ENCODE peak calls at places on chromosomes 1 and 21, in ten cellular contexts. W, H, P, R, Y, D, J, E, X and I are unnamed samples.
A peak's percentile ranks its signal among the peaks of the same experiment; 100 is the strongest.

GRCh38 chr21:32096411-32096810 is 182.4 kb downstream of the MIS18A start:
- DNase-seq in J (peak; percentile 27), Y (no peak), X (peak; percentile 15), H (peak; percentile 68), W (peak; percentile 25), R (peak; percentile 38), E (no peak), P (peak; percentile 62), D (no peak), I (peak; percentile 44)

GRCh38 chr1:34128186-34128889 is 36.7 kb downstream of the CSMD2 start:
- DNase-seq in R (no peak), J (no peak), W (no peak), D (no peak), X (no peak), P (no peak), H (no peak), E (no peak), Y (no peak), I (no peak)

GRCh38 chr1:41698916-41699860 is 214.7 kb upstream of the EDN2 start:
- DNase-seq in P (no peak), D (no peak), E (peak; percentile 53), X (no peak), W (no peak), R (peak; percentile 81), J (peak; percentile 99), H (no peak), Y (no peak), I (peak; percentile 77)

GRCh38 chr1:47409311-47410085 is 6.6 kb upstream of the FOXE3 start:
- DNase-seq in W (no peak), X (no peak), H (no peak), R (no peak), E (no peak), D (peak; percentile 78), Y (no peak), P (no peak), J (no peak), I (no peak)

GRCh38 chr1:247079141-247079874 is 697 bp upstream of the ZNF670 start:
- DNase-seq in D (no peak), X (no peak), P (peak; percentile 26), E (peak; percentile 30), J (no peak), W (no peak), R (no peak), Y (no peak), H (peak; percentile 55), I (no peak)

GRCh38 chr1:153520818-153521476 is 14.8 kb downstream of the S100A6 start:
- DNase-seq in D (no peak), R (no peak), X (peak; percentile 46), E (no peak), H (no peak), P (no peak), J (no peak), W (no peak), Y (no peak), I (no peak)

GRCh38 chr1:183487686-183488442 is 15.6 kb downstream of the SMG7 start:
- DNase-seq in J (no peak), R (no peak), X (no peak), D (no peak), P (no peak), E (no peak), H (no peak), Y (no peak), W (no peak), I (no peak)

GRCh38 chr1:115620950-115621349 is 20.8 kb upstream of the VANGL1 start:
- DNase-seq in P (no peak), H (no peak), D (no peak), Y (no peak), W (no peak), X (no peak), E (no peak), R (no peak), J (no peak), I (no peak)

DNA sequence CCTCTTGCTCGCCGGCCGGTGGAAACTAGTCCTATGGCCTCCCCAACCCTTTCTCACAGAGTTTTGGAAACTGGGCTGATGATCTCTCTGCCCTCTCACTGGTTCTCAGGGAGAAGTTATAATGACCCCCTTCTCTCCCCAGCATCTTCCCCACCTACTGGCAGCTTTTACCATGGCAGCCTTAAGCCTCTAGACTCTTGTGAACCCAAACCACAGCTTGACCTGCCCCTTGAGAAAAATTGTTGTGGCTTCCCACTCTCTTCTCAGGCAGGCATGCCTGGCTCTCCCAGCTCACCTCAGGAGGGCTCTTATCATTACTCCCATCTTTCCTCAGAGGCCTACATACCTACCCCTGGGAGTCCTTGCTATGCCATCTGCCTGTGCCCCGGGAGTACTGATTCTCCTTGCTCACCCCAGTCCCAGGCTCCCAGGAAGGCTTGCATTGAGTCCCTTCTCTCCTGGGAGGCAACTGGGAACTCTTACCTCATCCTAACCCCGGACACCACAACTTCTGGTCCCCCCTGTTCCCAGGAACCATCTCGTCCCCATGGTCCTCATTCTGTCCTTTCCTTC is 1.6 kb downstream of the NSUN4 start:
- DNase-seq in X (peak; percentile 23), R (peak; percentile 40), Y (no peak), D (peak; percentile 50), W (peak; percentile 16), P (peak; percentile 15), J (peak; percentile 40), E (peak; percentile 58), H (no peak), I (peak; percentile 65)
- TF ChIP-seq CTCF in X (peak; percentile 40), R (peak; percentile 42), Y (peak; percentile 15), D (peak; percentile 34), W (peak; percentile 23), P (peak; percentile 36), J (peak; percentile 45), E (peak; percentile 41), H (peak; percentile 50), I (no peak)

GRCh38 chr1:145916745-145917144 is 1.8 kb downstream of the PEX11B start:
- DNase-seq in E (no peak), R (no peak), H (no peak), J (no peak), P (no peak), W (no peak), X (peak; percentile 26), Y (no peak), D (peak; percentile 20), I (no peak)

GRCh38 chr1:145918144-145918991 is at the start of gene PEX11B:
- DNase-seq in D (peak; percentile 90), Y (peak; percentile 90), J (peak; percentile 93), R (peak; percentile 91), H (peak; percentile 88), E (peak; percentile 89), P (peak; percentile 89), W (peak; percentile 89), X (peak; percentile 86), I (peak; percentile 93)

GRCh38 chr1:145922266-145922665 is 3.7 kb upstream of the PEX11B start:
- DNase-seq in D (no peak), H (no peak), P (no peak), W (no peak), E (no peak), R (no peak), J (no peak), Y (no peak), X (no peak), I (no peak)

GRCh38 chr1:145917595-145917994 is 922 bp downstream of the PEX11B start:
- DNase-seq in H (no peak), X (no peak), E (no peak), P (no peak), D (no peak), W (no peak), J (no peak), R (no peak), Y (no peak), I (no peak)

GRCh38 chr1:145918992-145919939 is 749 bp upstream of the PEX11B start:
- DNase-seq in R (peak; percentile 42), Y (peak; percentile 59), E (peak; percentile 31), H (peak; percentile 64), P (peak; percentile 62), J (peak; percentile 78), X (peak; percentile 82), W (peak; percentile 51), D (peak; percentile 65), I (peak; percentile 52)
- TF ChIP-seq CTCF in R (no peak), Y (no peak), E (no peak), H (no peak), P (no peak), J (peak; percentile 5), X (no peak), W (no peak), D (no peak), I (no peak)

DNA sequence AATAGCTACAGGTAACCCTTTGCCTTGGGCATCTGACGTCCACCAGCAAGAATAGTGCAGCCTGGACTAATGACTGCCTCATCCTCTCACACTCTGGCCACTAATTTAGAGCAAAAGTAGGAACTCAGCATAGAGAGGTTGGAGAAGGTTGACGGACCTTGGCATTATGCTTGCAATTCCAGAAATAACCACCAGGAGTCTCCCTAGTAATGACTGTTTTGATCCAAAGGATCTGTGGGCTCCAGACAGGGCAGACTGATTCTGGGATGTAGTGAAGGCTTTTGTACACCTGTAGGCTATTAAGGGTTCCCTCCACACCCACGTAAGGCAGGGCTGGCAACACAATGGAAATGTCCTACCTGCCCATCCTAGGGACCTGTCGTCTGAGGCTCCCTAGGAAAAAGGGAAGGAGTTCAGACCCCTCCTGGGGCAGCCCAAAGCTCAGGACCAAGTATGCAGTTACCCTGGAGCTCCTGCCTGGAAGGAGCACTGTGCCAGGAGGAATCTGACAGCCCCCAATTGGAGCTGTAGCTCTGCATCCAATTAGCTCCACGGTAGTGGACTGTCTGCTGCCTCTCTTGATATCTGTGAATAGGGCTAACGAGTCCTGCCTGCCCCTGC is 91.0 kb upstream of the TMEM51 start:
- DNase-seq in H (no peak), E (no peak), X (peak; percentile 66), J (peak; percentile 20), W (no peak), P (peak; percentile 39), R (no peak), D (no peak), Y (no peak), I (no peak)
- TF ChIP-seq CTCF in H (peak; percentile 78), E (peak; percentile 35), X (peak; percentile 73), J (peak; percentile 78), W (peak; percentile 51), P (peak; percentile 61), R (no peak), D (peak; percentile 61), Y (peak; percentile 30), I (peak; percentile 5)

GRCh38 chr1:1311107-1312104 is 3.0 kb downstream of the PUSL1 start:
- DNase-seq in P (no peak), D (no peak), E (no peak), X (no peak), Y (no peak), J (no peak), W (no peak), R (no peak), H (no peak), I (no peak)

GRCh38 chr1:1307908-1308755 is at the start of the genes ACAP3 and PUSL1:
- DNase-seq in E (peak; percentile 100), J (peak; percentile 94), R (peak; percentile 98), W (peak; percentile 86), D (peak; percentile 91), Y (peak; percentile 92), X (peak; percentile 97), P (peak; percentile 96), H (peak; percentile 83), I (peak; percentile 99)

GRCh38 chr1:1308756-1309524 is 543 bp downstream of the PUSL1 start:
- DNase-seq in D (no peak), R (no peak), W (peak; percentile 49), P (peak; percentile 42), Y (peak; percentile 36), E (peak; percentile 59), J (peak; percentile 35), H (peak; percentile 51), X (peak; percentile 50), I (no peak)

GRCh38 chr1:1310476-1311053 is 2.2 kb downstream of the PUSL1 start:
- DNase-seq in X (no peak), W (no peak), Y (no peak), E (no peak), H (no peak), D (no peak), J (no peak), P (no peak), R (no peak), I (no peak)

GRCh38 chr1:1309525-1310385 is 1.4 kb downstream of the PUSL1 start:
- DNase-seq in P (no peak), R (no peak), H (peak; percentile 62), E (no peak), J (no peak), Y (no peak), X (no peak), W (no peak), D (no peak), I (no peak)
- TF ChIP-seq CTCF in P (no peak), R (no peak), H (no peak), E (no peak), J (no peak), Y (no peak), X (peak; percentile 36), W (no peak), D (no peak), I (no peak)